ENCODE peak calls at places on chromosomes 2 and 18, in five cellular contexts. Q is breast epithelium, V is sigmoid colon, N is HCT116, G is spleen. Y is an unnamed sample.

GRCh38 chr2:135875491-135876065 is 665 bp downstream of the MCM6 start:
- DNase-seq in N (no peak), V (peak; percentile 73), G (peak; percentile 90), Q (peak; percentile 21), Y (no peak)

GRCh38 chr2:179243046-179243445 is 21.6 kb downstream of the SESTD1 start:
- DNase-seq in V (no peak), N (no peak), Q (no peak), G (no peak), Y (no peak)

GRCh38 chr2:223647258-223647952 is 45.2 kb upstream of the SCG2 start:
- DNase-seq in N (no peak), Q (no peak), V (no peak), G (no peak), Y (no peak)

GRCh38 chr2:37652199-37652640 is 19.2 kb downstream of the CDC42EP3 start:
- DNase-seq in N (peak; percentile 69), G (no peak), Q (no peak), V (no peak), Y (no peak)

GRCh38 chr2:53636616-53637015 is 131.0 kb upstream of the CHAC2 start:
- DNase-seq in Q (no peak), N (no peak), V (no peak), G (no peak), Y (no peak)

GRCh38 chr2:6352906-6353515 is 512.7 kb downstream of the CMPK2 start:
- DNase-seq in N (no peak), V (no peak), Q (no peak), G (peak; percentile 76), Y (no peak)

GRCh38 chr2:241218131-241219029 is 29.9 kb downstream of the ANO7 start:
- DNase-seq in V (no peak), Q (peak; percentile 33), N (no peak), G (peak; percentile 92), Y (no peak)

GRCh38 chr2:120710256-120710655 is 25.4 kb upstream of the GLI2 start:
- DNase-seq in N (no peak), V (no peak), Q (no peak), G (peak; percentile 61), Y (no peak)

GRCh38 chr2:10452334-10452733 is 4.2 kb upstream of the ODC1 start:
- DNase-seq in G (no peak), V (peak; percentile 79), N (no peak), Q (peak; percentile 52), Y (no peak)

GRCh38 chr2:70133521-70134348 is 46.5 kb downstream of the PCBP1 start:
- DNase-seq in Q (no peak), V (no peak), N (no peak), G (peak; percentile 50), Y (no peak)

GRCh38 chr2:149988361-149988760 is 400.8 kb upstream of the MMADHC start:
- DNase-seq in Q (no peak), V (no peak), G (no peak), N (no peak), Y (no peak)

GRCh38 chr2:153232474-153232873 is 246.1 kb downstream of the RPRM start:
- DNase-seq in V (no peak), N (peak; percentile 34), Q (no peak), G (no peak), Y (no peak)

GRCh38 chr2:9398881-9399805 is 24.2 kb downstream of the ITGB1BP1 start:
- DNase-seq in G (peak; percentile 52), V (peak; percentile 92), Q (no peak), N (no peak), Y (no peak)

GRCh38 chr2:224987733-224988132 is 54.5 kb downstream of the DOCK10 start:
- DNase-seq in V (no peak), N (no peak), G (no peak), Q (no peak), Y (no peak)

GRCh38 chr2:203451686-203452085 is 83.4 kb downstream of the RAPH1 start:
- DNase-seq in N (no peak), G (no peak), V (no peak), Q (no peak), Y (no peak)

GRCh38 chr2:172094319-172095145 is 8.2 kb downstream of the DLX2 start:
- DNase-seq in G (peak; percentile 78), N (no peak), Q (no peak), V (no peak), Y (no peak)

GRCh38 chr2:15631883-15632282 is 40.2 kb downstream of the DDX1 start:
- DNase-seq in G (no peak), V (no peak), N (no peak), Q (no peak), Y (no peak)

GRCh38 chr18:79901665-79902064 is 49.8 kb downstream of the SLC66A2 start:
- DNase-seq in N (no peak), V (no peak), G (peak; percentile 53), Q (no peak), Y (no peak)

GRCh38 chr2:98140210-98140609 is 53.2 kb downstream of the VWA3B start:
- DNase-seq in Q (peak; percentile 30), V (no peak), G (no peak), N (no peak), Y (no peak)

GRCh38 chr2:173299764-173300163 is 54.9 kb upstream of the CDCA7 start:
- DNase-seq in Q (no peak), V (no peak), N (no peak), G (no peak), Y (no peak)

GRCh38 chr2:15748736-15749323 is 157.2 kb downstream of the DDX1 start:
- DNase-seq in N (peak; percentile 55), G (no peak), Q (no peak), V (no peak), Y (no peak)

GRCh38 chr2:238169708-238170251 is 11.0 kb downstream of the ERFE start:
- DNase-seq in N (no peak), Q (no peak), V (no peak), G (no peak), Y (no peak)

GRCh38 chr2:168722592-168722991 is 79.8 kb upstream of the NOSTRIN start:
- DNase-seq in G (no peak), N (no peak), V (peak; percentile 66), Q (no peak), Y (no peak)

GRCh38 chr2:240934701-240935100 is 28.6 kb downstream of the CROCC2 start:
- DNase-seq in V (peak; percentile 40), G (peak; percentile 63), N (no peak), Q (no peak), Y (no peak)

DNA sequence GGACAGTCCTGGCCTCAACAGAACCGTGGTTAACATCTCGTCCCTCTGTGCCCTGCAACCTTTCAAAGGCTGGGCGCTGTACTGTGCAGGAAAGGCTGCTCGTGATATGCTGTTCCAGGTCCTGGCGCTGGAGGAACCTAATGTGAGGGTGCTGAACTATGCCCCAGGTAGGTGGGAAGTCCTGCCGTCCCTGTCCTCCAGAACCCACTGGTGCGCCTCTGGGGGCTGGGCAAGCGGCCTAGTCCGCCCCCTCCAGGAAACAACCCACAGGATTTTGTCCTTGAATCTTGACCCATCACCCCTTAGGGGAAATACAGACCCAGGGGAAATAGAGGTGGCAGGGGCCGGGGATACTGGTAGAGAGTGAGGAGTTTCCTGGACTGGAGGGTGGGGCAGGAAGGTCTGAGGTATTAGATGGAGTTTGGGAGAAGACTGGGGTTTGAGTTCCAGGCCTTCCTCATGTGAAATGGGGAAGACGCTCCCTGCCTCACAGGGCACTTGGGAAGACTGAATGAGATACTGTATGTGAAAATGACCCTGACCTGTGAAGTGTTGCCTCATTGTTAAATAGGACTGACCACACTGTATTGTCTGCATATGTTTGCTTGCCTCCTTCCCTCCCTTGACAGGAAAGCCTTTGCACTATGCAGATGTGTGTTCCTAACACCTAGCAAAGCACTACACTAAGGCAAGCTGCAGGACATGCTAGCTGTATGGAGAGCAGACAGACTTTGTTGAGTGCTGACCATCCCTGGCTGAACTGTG is 1.4 kb downstream of the SPR start:
- DNase-seq in G (no peak), N (no peak), V (no peak), Q (no peak), Y (no peak)
- TF ChIP-seq POLR2AphosphoS5 in G (no peak), N (no peak), V (no peak), Q (no peak), Y (no peak)

GRCh38 chr2:204544961-204545860 is at the start of gene PARD3B:
- DNase-seq in G (peak; percentile 83), Q (peak; percentile 23), V (peak; percentile 78), N (peak; percentile 18), Y (no peak)
- TF ChIP-seq POLR2A in G (no peak), Q (no peak), V (no peak), N (no peak), Y (no peak)

GRCh38 chr2:239234151-239234825 is 166.5 kb downstream of the HDAC4 start:
- DNase-seq in N (no peak), V (peak; percentile 59), Q (no peak), G (no peak), Y (no peak)
- H3K4me1 ChIP-seq in N (peaks cover 13% of the 10 kb centered on the region), V (peaks cover 57% of the 10 kb centered on the region), Q (no peaks in the 10 kb centered on the region), G (peaks cover 10% of the 10 kb centered on the region), Y (peaks cover 36% of the 10 kb centered on the region)

DNA sequence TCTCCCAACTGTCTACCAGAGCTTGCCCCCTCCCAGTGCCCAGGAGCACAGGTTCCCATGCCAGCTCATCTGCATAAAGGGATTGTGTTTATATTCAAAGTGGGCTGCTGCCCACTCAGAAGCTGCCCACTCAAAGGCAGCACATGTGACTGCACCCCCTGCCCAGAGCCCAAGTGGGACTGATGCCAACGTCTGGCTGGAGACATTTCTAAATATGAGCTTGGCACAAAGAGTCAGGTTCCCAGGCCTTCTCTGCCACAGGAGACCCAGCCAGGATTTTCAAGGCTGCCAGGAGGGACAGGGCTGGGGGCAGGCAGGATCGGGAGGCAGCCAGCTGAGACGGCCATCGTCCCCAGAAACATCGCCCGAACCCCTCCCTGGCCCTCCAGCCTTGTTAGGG is 67.1 kb downstream of the ZBTB7C start:
- DNase-seq in V (no peak), N (no peak), G (peak; percentile 56), Q (no peak), Y (no peak)
- TF ChIP-seq POLR2AphosphoS5 in V (no peak), N (no peak), G (no peak), Q (no peak), Y (no peak)

GRCh38 chr2:113124181-113124961 is 3.0 kb upstream of the IL1RN start:
- DNase-seq in Q (no peak), G (no peak), N (no peak), V (no peak), Y (no peak)
- TF ChIP-seq POLR2A in Q (no peak), G (no peak), N (no peak), V (no peak), Y (no peak)

DNA sequence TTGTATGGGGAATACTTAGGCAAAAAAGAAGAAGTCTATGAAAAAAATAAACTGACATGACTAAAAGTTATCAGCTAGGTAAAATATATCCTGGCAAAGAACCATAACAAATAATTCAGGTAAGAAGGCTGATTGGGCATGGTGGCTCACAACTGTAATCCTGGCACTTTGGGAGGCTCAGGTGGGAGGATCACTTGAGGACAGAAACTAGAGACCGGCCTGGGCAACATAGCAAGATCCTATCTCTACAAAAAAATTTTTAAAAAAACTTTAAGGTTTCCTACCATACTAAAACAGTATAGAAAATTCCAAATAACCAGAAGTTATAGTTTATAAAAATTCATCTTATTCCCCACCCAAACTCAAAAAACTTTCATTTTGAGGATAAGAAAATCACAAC is 10.8 kb downstream of the NCKAP1 start:
- DNase-seq in G (no peak), N (no peak), V (no peak), Q (no peak), Y (no peak)
- H3K4me1 ChIP-seq in G (no peaks in the 10 kb centered on the region), N (no peaks in the 10 kb centered on the region), V (peaks cover 95% of the 10 kb centered on the region), Q (no peaks in the 10 kb centered on the region), Y (peaks cover 89% of the 10 kb centered on the region)